ENCODE peak calls at places on chromosome X, in seven cellular contexts. E is GM20000, T is suprapubic skin, Z is brain microvascular endothelial cell, O is pancreas, U is psoas muscle, W is colonic mucosa. M is an unnamed sample.

GRCh38 chrX:1546601-1547275 is 9.8 kb upstream of the P2RY8 start:
- DNase-seq in E (no peak), Z (no peak), T (peak; percentile 48), W (peak; percentile 15), O (no peak), U (no peak), M (no peak)

GRCh38 chrX:45843518-45843917 is 642.8 kb upstream of the DIPK2B start:
- DNase-seq in E (peak; percentile 15), O (no peak), Z (no peak), T (no peak), U (no peak), W (no peak), M (no peak)

GRCh38 chrX:16444353-16444752 is 205.6 kb upstream of the S100G start:
- DNase-seq in Z (peak; percentile 35), W (no peak), U (peak; percentile 74), O (no peak), T (no peak), E (no peak), M (no peak)

GRCh38 chrX:82087699-82088098 is 885.8 kb downstream of the SH3BGRL start:
- DNase-seq in E (no peak), Z (no peak), T (no peak), U (no peak), W (no peak), O (peak; percentile 36), M (no peak)

GRCh38 chrX:73944582-73944947 is 359.4 kb upstream of the ZCCHC13 start:
- DNase-seq in O (no peak), T (no peak), E (no peak), W (no peak), Z (no peak), U (no peak), M (no peak)

GRCh38 chrX:6029014-6029413 is 199.7 kb downstream of the NLGN4X start:
- DNase-seq in O (no peak), W (no peak), T (no peak), Z (no peak), U (no peak), E (no peak), M (no peak)

GRCh38 chrX:150364347-150365050 is 1.4 kb downstream of the MAMLD1 start:
- DNase-seq in T (no peak), E (peak; percentile 14), W (peak; percentile 24), Z (no peak), O (peak; percentile 31), U (no peak), M (peak; percentile 26)

GRCh38 chrX:15797707-15798106 is 7.4 kb downstream of the ZRSR2 start:
- DNase-seq in O (no peak), T (no peak), E (no peak), U (no peak), W (no peak), Z (no peak), M (no peak)

GRCh38 chrX:70826715-70827114 is 81.8 kb downstream of the TEX11 start:
- DNase-seq in O (no peak), U (no peak), T (no peak), E (no peak), W (peak; percentile 23), Z (no peak), M (no peak)

GRCh38 chrX:30935985-30936384 is 46.9 kb upstream of the TAB3 start:
- DNase-seq in E (no peak), T (no peak), U (no peak), Z (peak; percentile 28), O (no peak), W (peak; percentile 31), M (peak; percentile 5)

GRCh38 chrX:84188320-84188834 is 378 bp upstream of the RPS6KA6 start:
- DNase-seq in U (peak; percentile 56), Z (peak; percentile 2), E (no peak), O (peak; percentile 55), W (peak; percentile 53), T (peak; percentile 60), M (peak; percentile 44)

GRCh38 chrX:103879339-103879738 is 47.3 kb upstream of the RAB9B start:
- DNase-seq in O (no peak), W (no peak), E (no peak), T (no peak), U (no peak), Z (peak; percentile 26), M (no peak)

GRCh38 chrX:55342533-55343501 is 78.1 kb upstream of the PAGE3 start:
- DNase-seq in O (no peak), T (no peak), E (peak; percentile 45), W (peak; percentile 53), U (no peak), Z (no peak), M (no peak)

GRCh38 chrX:9902651-9903050 is 64.5 kb upstream of the CLDN34 start:
- DNase-seq in Z (no peak), E (no peak), W (no peak), O (no peak), U (no peak), T (no peak), M (no peak)

GRCh38 chrX:7109838-7110793 is 37.4 kb upstream of the STS start:
- DNase-seq in T (no peak), O (no peak), W (no peak), U (no peak), E (peak; percentile 34), Z (no peak), M (no peak)

GRCh38 chrX:123084797-123085196 is 99.3 kb upstream of the GRIA3 start:
- DNase-seq in T (no peak), W (no peak), Z (peak; percentile 93), O (no peak), U (no peak), E (no peak), M (no peak)

GRCh38 chrX:12979011-12979629 is 4.2 kb downstream of the TMSB4X start:
- DNase-seq in E (no peak), U (no peak), O (no peak), T (no peak), Z (no peak), W (no peak), M (no peak)

GRCh38 chrX:44542567-44543325 is at the start of gene FUNDC1:
- DNase-seq in E (peak; percentile 78), T (peak; percentile 95), Z (peak; percentile 90), U (peak; percentile 97), W (peak; percentile 97), O (peak; percentile 95), M (peak; percentile 88)
- TF ChIP-seq CTCF in E (no peak), T (peak; percentile 31), Z (peak; percentile 56), U (peak; percentile 30), W (peak; percentile 35), O (peak; percentile 15), M (peak; percentile 47)

DNA sequence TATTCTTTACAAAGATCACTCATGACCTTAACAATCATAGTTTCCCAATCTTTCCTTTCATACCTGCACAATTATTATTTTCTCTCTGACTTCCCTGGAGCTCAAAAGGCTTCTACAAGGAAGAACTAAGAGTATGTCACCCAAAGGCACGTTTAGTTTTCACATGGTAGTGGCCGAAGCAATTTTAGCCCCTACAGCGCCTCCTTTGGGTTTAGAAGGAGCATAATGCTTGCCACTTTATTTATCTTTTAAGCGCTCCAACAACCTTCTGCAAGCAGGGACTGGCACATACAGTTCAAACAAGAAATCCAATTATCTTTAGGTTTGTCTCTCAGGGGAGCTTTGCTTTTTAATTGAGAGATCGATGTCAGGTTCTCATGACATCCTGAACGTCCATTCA is 42.0 kb upstream of the IGSF1 start:
- DNase-seq in E (no peak), O (no peak), T (no peak), Z (no peak), U (no peak), W (no peak), M (no peak)
- TF ChIP-seq CTCF in E (no peak), O (no peak), T (no peak), Z (no peak), U (no peak), W (no peak), M (no peak)

GRCh38 chrX:17944833-17945497 is 83.9 kb upstream of the RAI2 start:
- DNase-seq in W (peak; percentile 24), E (peak; percentile 1), U (no peak), O (no peak), T (no peak), Z (no peak), M (peak; percentile 6)
- TF ChIP-seq CTCF in W (peak; percentile 44), E (peak; percentile 14), U (peak; percentile 19), O (no peak), T (no peak), Z (peak; percentile 64), M (peak; percentile 60)

DNA sequence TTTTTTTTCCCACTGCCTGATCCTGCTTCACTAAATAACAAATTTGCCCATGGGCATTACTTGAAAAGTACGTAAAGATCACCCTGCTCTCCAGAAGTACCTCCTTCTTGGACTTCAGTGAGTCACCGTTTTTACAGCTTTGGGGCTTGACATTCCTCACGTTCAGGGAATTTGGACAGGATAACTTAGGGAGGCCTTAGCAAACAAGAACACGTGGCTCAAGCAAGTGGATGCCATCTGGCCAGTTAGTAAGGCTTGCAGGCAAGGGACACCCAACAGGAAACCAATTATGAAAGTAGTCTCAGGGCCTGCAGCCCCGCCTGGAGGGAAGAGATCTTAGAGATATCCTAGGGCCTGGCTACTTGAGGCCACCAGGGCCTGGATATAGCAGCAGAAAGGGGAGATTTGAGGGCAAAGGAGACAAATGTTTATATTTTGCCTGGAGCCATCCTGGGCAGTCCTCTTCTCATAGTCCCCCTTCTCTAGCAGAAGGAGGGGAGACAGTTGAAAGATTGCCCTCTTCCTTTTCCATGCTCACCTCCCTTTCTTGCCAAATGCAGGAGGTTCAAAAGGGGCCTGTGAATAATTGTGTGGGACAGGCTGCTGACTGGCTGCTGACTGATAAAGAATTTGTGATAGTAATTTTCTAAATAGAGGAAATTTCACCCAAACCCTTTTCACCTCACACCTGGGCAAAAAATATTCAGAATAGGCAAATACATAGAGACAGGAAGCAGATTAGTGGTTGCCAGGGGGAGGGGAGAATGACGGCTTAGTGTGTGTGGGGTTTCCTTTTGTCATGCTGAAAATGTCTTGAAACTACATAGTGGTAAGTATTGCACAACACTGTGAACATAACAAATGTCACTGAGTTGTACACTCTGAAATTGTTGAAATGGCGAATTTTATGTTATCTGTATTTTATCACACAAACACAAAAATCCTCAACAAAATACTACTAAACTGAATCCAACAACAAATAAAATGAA is 60.4 kb upstream of the PLAC1 start:
- DNase-seq in E (no peak), O (peak; percentile 33), U (peak; percentile 48), T (no peak), Z (peak; percentile 60), W (no peak), M (no peak)
- TF ChIP-seq CTCF in E (no peak), O (no peak), U (no peak), T (no peak), Z (peak; percentile 34), W (no peak), M (no peak)

DNA sequence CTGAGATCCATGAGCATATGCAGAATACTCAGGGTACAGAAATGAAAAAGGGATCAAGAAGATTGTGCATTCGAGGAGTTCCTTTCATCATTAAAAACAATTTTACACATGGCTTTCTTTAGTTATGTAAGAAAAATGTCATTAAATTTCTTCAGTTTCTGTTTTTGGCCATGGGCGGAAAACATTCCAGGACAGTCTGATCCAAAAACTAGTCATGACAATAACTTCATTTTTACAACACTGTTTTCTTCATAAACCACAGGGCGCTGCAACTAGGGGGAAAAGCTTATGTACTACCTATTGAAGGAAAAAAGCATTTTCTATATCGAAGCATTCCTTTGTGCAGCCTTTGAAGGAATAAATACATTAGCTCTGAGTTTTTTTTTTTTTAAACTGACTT is 28.2 kb downstream of the IL13RA1 start:
- DNase-seq in T (no peak), W (no peak), E (no peak), Z (no peak), U (no peak), O (no peak), M (no peak)
- TF ChIP-seq CTCF in T (no peak), W (no peak), E (no peak), Z (no peak), U (no peak), O (no peak), M (no peak)

M was measured in neural crest cell.